ENCODE peak calls at places on chromosomes 2 and 18, in five cellular contexts. F is heart left ventricle, O is psoas muscle, J is fibroblast of lung, D is GM23338. K is an unnamed sample.

GRCh38 chr18:76433788-76434187 is 61.3 kb downstream of the ZNF516 start:
- DNase-seq in F (no peak), O (no peak), J (no peak), D (no peak), K (no peak)

GRCh38 chr18:9001209-9001608 is 101.3 kb upstream of the NDUFV2 start:
- DNase-seq in F (no peak), O (no peak), J (peak; percentile 43), D (no peak), K (no peak)

GRCh38 chr2:134173338-134174016 is 80.4 kb upstream of the MGAT5 start:
- DNase-seq in F (peak; percentile 77), O (no peak), J (no peak), D (no peak), K (peak; percentile 86)

GRCh38 chr18:53319628-53320027 is 904.8 kb downstream of the MBD2 start:
- DNase-seq in F (no peak), O (no peak), J (no peak), D (no peak), K (no peak)

GRCh38 chr2:157476915-157477709 is 33.2 kb upstream of the CYTIP start:
- DNase-seq in F (no peak), O (no peak), J (no peak), D (no peak), K (no peak)

GRCh38 chr18:32922951-32923430 is 150.2 kb upstream of the KLHL14 start:
- DNase-seq in F (no peak), O (no peak), J (no peak), D (no peak), K (no peak)

GRCh38 chr2:9554841-9555337 is 741 bp downstream of the ADAM17 start:
- DNase-seq in F (peak; percentile 50), O (no peak), J (peak; percentile 92), D (peak; percentile 67), K (no peak)

GRCh38 chr2:33373986-33374385 is 102.5 kb upstream of the RASGRP3 start:
- DNase-seq in F (no peak), O (no peak), J (peak; percentile 75), D (no peak), K (no peak)

GRCh38 chr2:232042911-232043564 is 81.5 kb downstream of the DIS3L2 start:
- DNase-seq in F (no peak), O (no peak), J (no peak), D (no peak), K (no peak)

GRCh38 chr2:5076599-5076998 is 615.6 kb upstream of the SOX11 start:
- DNase-seq in F (no peak), O (no peak), J (no peak), D (peak; percentile 53), K (no peak)

GRCh38 chr2:71938108-71938507 is 209.6 kb downstream of the CYP26B1 start:
- DNase-seq in F (no peak), O (no peak), J (no peak), D (no peak), K (no peak)

GRCh38 chr2:20483496-20483895 is 36.6 kb downstream of the RHOB start:
- DNase-seq in F (peak; percentile 48), O (peak; percentile 70), J (peak; percentile 86), D (no peak), K (no peak)

GRCh38 chr2:48551548-48551947 is 21.6 kb downstream of the STON1 start:
- DNase-seq in F (no peak), O (no peak), J (no peak), D (no peak), K (no peak)

GRCh38 chr2:84257871-84258270 is 201.2 kb downstream of the SUCLG1 start:
- DNase-seq in F (no peak), O (no peak), J (no peak), D (peak; percentile 41), K (no peak)

GRCh38 chr2:237257471-237257951 is 156.5 kb downstream of the COL6A3 start:
- DNase-seq in F (peak; percentile 59), O (no peak), J (peak; percentile 74), D (no peak), K (no peak)

GRCh38 chr2:237258146-237258545 is 155.8 kb downstream of the COL6A3 start:
- DNase-seq in F (no peak), O (no peak), J (peak; percentile 49), D (peak; percentile 44), K (no peak)

GRCh38 chr2:237254911-237255578 is 158.9 kb downstream of the COL6A3 start:
- DNase-seq in F (no peak), O (no peak), J (no peak), D (no peak), K (no peak)

GRCh38 chr2:237259201-237259600 is 154.8 kb downstream of the COL6A3 start:
- DNase-seq in F (no peak), O (no peak), J (no peak), D (no peak), K (no peak)

GRCh38 chr2:237256845-237257244 is 157.1 kb downstream of the COL6A3 start:
- DNase-seq in F (peak; percentile 58), O (peak; percentile 55), J (peak; percentile 79), D (no peak), K (no peak)
- H3K27ac ChIP-seq in F (no peak overlapping the region), O (peak overlapping the region; percentile 53), J (peak overlapping the region; percentile 81), D (no peak overlapping the region), K (no peak overlapping the region)

DNA sequence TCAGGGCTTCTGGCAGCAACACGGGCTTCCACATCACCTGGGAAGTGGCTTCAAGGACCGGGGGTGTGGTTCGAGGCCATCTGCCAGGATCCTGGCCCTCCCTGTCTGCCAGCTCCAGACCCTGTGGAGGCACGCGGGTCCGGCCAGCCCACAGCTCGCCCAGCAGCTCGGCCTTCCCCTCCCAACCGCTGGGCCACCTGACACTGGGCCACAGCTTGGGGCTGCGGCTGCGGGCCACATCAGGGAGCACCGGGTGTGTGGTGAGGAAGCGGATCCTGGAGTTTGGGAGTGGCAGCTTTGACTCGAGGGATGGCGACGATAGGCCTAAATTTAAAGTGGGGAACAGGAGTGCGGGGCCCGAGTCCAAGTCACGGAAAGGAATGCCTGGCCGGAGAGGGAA is 6.9 kb downstream of the C2orf81 start:
- DNase-seq in F (no peak), O (no peak), J (no peak), D (peak; percentile 59), K (no peak)
- H3K27ac ChIP-seq in F (peak overlapping the region; percentile 36), O (no peak overlapping the region), J (no peak overlapping the region), D (no peak overlapping the region), K (no peak overlapping the region)

GRCh38 chr2:64207573-64207972 is 63.4 kb upstream of the PELI1 start:
- DNase-seq in F (no peak), O (no peak), J (no peak), D (no peak), K (no peak)

GRCh38 chr2:64203131-64204005 is 59.1 kb upstream of the PELI1 start:
- DNase-seq in F (no peak), O (no peak), J (peak; percentile 72), D (no peak), K (no peak)

GRCh38 chr2:64204716-64205115 is 60.5 kb upstream of the PELI1 start:
- DNase-seq in F (no peak), O (no peak), J (no peak), D (no peak), K (no peak)

GRCh38 chr2:64204006-64204632 is 59.9 kb upstream of the PELI1 start:
- DNase-seq in F (peak; percentile 55), O (peak; percentile 16), J (peak; percentile 36), D (peak; percentile 28), K (no peak)

DNA sequence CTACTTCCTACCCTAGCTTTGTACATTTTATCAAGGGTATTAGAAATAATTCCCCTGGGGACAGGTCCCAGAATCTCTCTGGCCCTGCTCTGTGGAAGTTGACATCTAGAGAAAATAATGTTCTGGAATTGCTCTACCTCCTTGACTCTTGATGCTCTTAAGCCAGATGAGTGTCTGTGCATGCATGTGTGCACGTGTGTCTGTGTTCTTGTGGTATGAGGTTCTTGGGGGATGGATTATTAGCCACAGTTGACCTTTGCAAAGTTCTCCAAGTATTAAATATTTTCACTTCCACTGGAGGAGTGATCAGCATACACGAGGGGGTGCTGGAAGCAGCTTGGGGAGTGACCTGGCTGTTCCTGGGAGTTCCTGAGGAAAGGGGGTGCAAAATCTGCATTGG is 61.2 kb upstream of the PELI1 start:
- DNase-seq in F (no peak), O (no peak), J (no peak), D (no peak), K (no peak)
- H3K27ac ChIP-seq in F (no peak overlapping the region), O (no peak overlapping the region), J (no peak overlapping the region), D (no peak overlapping the region), K (no peak overlapping the region)

GRCh38 chr2:240622631-240623235 is 2.5 kb upstream of the GPR35 start:
- DNase-seq in F (peak; percentile 15), O (peak; percentile 14), J (peak; percentile 14), D (no peak), K (no peak)

GRCh38 chr2:240623531-240624010 is 1.7 kb upstream of the GPR35 start:
- DNase-seq in F (peak; percentile 9), O (peak; percentile 7), J (no peak), D (no peak), K (no peak)

GRCh38 chr2:240624011-240624949 is 1.0 kb upstream of the GPR35 start:
- DNase-seq in F (peak; percentile 22), O (peak; percentile 9), J (no peak), D (no peak), K (no peak)

GRCh38 chr2:240626531-240627300 is 1.4 kb downstream of the GPR35 start:
- DNase-seq in F (peak; percentile 10), O (peak; percentile 14), J (no peak), D (no peak), K (no peak)

GRCh38 chr2:240624950-240625621 is at the start of gene GPR35:
- DNase-seq in F (peak; percentile 32), O (peak; percentile 19), J (peak; percentile 21), D (no peak), K (no peak)
- H3K27ac ChIP-seq in F (no peak within 1 kb of the TSS), O (no peak within 1 kb of the TSS), J (no peak within 1 kb of the TSS), D (no peak within 1 kb of the TSS), K (no peak within 1 kb of the TSS)

GRCh38 chr2:217774232-217774631 is 228.6 kb downstream of the TNS1 start:
- DNase-seq in F (no peak), O (no peak), J (no peak), D (no peak), K (no peak)
- H3K27ac ChIP-seq in F (no peak overlapping the region), O (no peak overlapping the region), J (no peak overlapping the region), D (no peak overlapping the region), K (no peak overlapping the region)

GRCh38 chr2:39265315-39265714 is 21.5 kb upstream of the CDKL4 start:
- DNase-seq in F (no peak), O (no peak), J (no peak), D (no peak), K (no peak)
- H3K27ac ChIP-seq in F (no peak overlapping the region), O (peak overlapping the region; percentile 49), J (no peak overlapping the region), D (no peak overlapping the region), K (no peak overlapping the region)

DNA sequence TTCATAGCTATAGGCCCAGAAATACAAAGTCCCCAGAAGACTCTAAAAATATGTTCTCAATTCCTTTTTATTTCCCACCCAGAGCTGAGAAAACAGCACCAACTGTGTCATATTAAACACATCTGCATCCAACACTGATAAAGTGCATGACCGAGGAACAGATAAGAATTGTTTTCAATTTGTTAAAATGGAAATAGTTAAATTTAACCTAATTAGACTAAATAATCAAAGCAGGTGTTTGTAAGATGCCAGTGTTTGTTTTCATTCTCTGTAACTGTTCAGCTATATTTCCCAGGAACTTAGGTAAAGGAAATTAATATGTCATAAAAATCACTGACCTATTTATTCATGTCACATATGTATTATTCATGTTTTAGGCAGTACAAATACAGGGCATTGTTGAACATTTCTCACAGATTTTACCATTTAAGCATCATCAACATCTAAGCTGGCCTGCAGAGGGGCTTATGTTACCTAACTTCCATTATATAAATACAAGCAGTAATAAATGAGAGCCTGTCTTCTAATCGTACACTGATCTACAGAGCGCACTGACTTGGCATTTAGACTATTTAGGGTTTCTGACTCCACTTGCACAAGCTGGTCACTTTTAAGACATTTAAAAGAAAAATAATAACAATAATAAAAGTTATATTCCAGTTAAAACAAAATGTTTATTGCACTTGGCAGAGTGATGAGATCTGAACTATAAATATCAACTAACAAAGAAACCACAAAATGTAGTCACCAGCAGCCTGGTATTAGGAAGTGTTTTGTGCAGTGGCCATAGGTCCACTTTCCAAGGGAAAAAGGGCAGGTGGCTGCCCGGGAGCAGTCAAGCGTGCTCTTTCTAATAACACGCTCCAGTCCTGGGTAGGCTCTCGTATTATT is 86.6 kb upstream of the ZFP36L2 start:
- DNase-seq in F (no peak), O (no peak), J (peak; percentile 95), D (peak; percentile 15), K (no peak)
- H3K27ac ChIP-seq in F (peak overlapping the region; percentile 61), O (peak overlapping the region; percentile 54), J (no peak overlapping the region), D (no peak overlapping the region), K (no peak overlapping the region)

K was measured in epithelial cell of prostate.